ENCODE peak calls at places on chromosomes 5 and 9, in nine cellular contexts. One of them, this sample, is unnamed.

GRCh38 chr5:58274199-58274598 is 185.7 kb downstream of the PLK2 start:
- DNase-seq in HuH-7.5: no peak
- DNase-seq in right atrium auricular region: no peak
- DNase-seq in posterior cingulate gyrus: no peak
- DNase-seq in mammary epithelial cell: peak
- DNase-seq in midbrain: no peak
- DNase-seq in gastrocnemius medialis: no peak
- DNase-seq in A172: no peak
- DNase-seq in dermis microvascular lymphatic vessel endothelial cell: peak
- DNase-seq in this sample: no peak

GRCh38 chr5:172872997-172873491 is 39.0 kb downstream of the ERGIC1 start:
- DNase-seq in HuH-7.5: no peak
- DNase-seq in right atrium auricular region: peak
- DNase-seq in posterior cingulate gyrus: peak
- DNase-seq in mammary epithelial cell: no peak
- DNase-seq in midbrain: peak
- DNase-seq in gastrocnemius medialis: peak
- DNase-seq in A172: no peak
- DNase-seq in dermis microvascular lymphatic vessel endothelial cell: peak
- DNase-seq in this sample: peak

GRCh38 chr5:90813392-90813791 is 254.8 kb downstream of the ADGRV1 start:
- DNase-seq in HuH-7.5: no peak
- DNase-seq in right atrium auricular region: no peak
- DNase-seq in posterior cingulate gyrus: no peak
- DNase-seq in mammary epithelial cell: no peak
- DNase-seq in midbrain: no peak
- DNase-seq in gastrocnemius medialis: no peak
- DNase-seq in A172: no peak
- DNase-seq in dermis microvascular lymphatic vessel endothelial cell: no peak
- DNase-seq in this sample: no peak

GRCh38 chr9:18463991-18464390 is 10.0 kb upstream of the ADAMTSL1 start:
- DNase-seq in HuH-7.5: no peak
- DNase-seq in right atrium auricular region: no peak
- DNase-seq in posterior cingulate gyrus: no peak
- DNase-seq in mammary epithelial cell: peak
- DNase-seq in midbrain: no peak
- DNase-seq in gastrocnemius medialis: no peak
- DNase-seq in A172: peak
- DNase-seq in dermis microvascular lymphatic vessel endothelial cell: no peak
- DNase-seq in this sample: no peak

GRCh38 chr9:135015565-135015964 is 71.9 kb upstream of the OLFM1 start:
- DNase-seq in HuH-7.5: no peak
- DNase-seq in right atrium auricular region: no peak
- DNase-seq in posterior cingulate gyrus: peak
- DNase-seq in mammary epithelial cell: no peak
- DNase-seq in midbrain: no peak
- DNase-seq in gastrocnemius medialis: no peak
- DNase-seq in A172: no peak
- DNase-seq in dermis microvascular lymphatic vessel endothelial cell: no peak
- DNase-seq in this sample: no peak

GRCh38 chr5:115580941-115581340 is 21.3 kb downstream of the TICAM2 start:
- DNase-seq in HuH-7.5: no peak
- DNase-seq in right atrium auricular region: no peak
- DNase-seq in posterior cingulate gyrus: no peak
- DNase-seq in mammary epithelial cell: no peak
- DNase-seq in midbrain: no peak
- DNase-seq in gastrocnemius medialis: no peak
- DNase-seq in A172: no peak
- DNase-seq in dermis microvascular lymphatic vessel endothelial cell: no peak
- DNase-seq in this sample: no peak

GRCh38 chr5:152907488-152908245 is 502.6 kb upstream of the NMUR2 start:
- DNase-seq in HuH-7.5: no peak
- DNase-seq in right atrium auricular region: no peak
- DNase-seq in posterior cingulate gyrus: no peak
- DNase-seq in mammary epithelial cell: no peak
- DNase-seq in midbrain: no peak
- DNase-seq in gastrocnemius medialis: no peak
- DNase-seq in A172: no peak
- DNase-seq in dermis microvascular lymphatic vessel endothelial cell: no peak
- DNase-seq in this sample: no peak

GRCh38 chr5:18744990-18745590 is 1110.8 kb downstream of the TAF11L14 start:
- DNase-seq in HuH-7.5: no peak
- DNase-seq in right atrium auricular region: no peak
- DNase-seq in posterior cingulate gyrus: no peak
- DNase-seq in mammary epithelial cell: no peak
- DNase-seq in midbrain: no peak
- DNase-seq in gastrocnemius medialis: no peak
- DNase-seq in A172: peak
- DNase-seq in dermis microvascular lymphatic vessel endothelial cell: no peak
- DNase-seq in this sample: no peak

GRCh38 chr9:120545691-120546565 is 34.0 kb downstream of the CDK5RAP2 start:
- DNase-seq in HuH-7.5: no peak
- DNase-seq in right atrium auricular region: no peak
- DNase-seq in posterior cingulate gyrus: no peak
- DNase-seq in mammary epithelial cell: no peak
- DNase-seq in midbrain: no peak
- DNase-seq in gastrocnemius medialis: no peak
- DNase-seq in A172: no peak
- DNase-seq in dermis microvascular lymphatic vessel endothelial cell: no peak
- DNase-seq in this sample: no peak

GRCh38 chr9:134056483-134057310 is 11.1 kb downstream of the BRD3 start:
- DNase-seq in HuH-7.5: no peak
- DNase-seq in right atrium auricular region: no peak
- DNase-seq in posterior cingulate gyrus: peak
- DNase-seq in mammary epithelial cell: no peak
- DNase-seq in midbrain: no peak
- DNase-seq in gastrocnemius medialis: no peak
- DNase-seq in A172: no peak
- DNase-seq in dermis microvascular lymphatic vessel endothelial cell: no peak
- DNase-seq in this sample: peak

GRCh38 chr5:149166128-149166527 is 24.8 kb downstream of the ABLIM3 start:
- DNase-seq in HuH-7.5: no peak
- DNase-seq in right atrium auricular region: no peak
- DNase-seq in posterior cingulate gyrus: no peak
- DNase-seq in mammary epithelial cell: peak
- DNase-seq in midbrain: no peak
- DNase-seq in gastrocnemius medialis: no peak
- DNase-seq in A172: no peak
- DNase-seq in dermis microvascular lymphatic vessel endothelial cell: no peak
- DNase-seq in this sample: no peak

GRCh38 chr5:65815156-65815555 is 93.2 kb downstream of the NLN start:
- DNase-seq in HuH-7.5: no peak
- DNase-seq in right atrium auricular region: no peak
- DNase-seq in posterior cingulate gyrus: no peak
- DNase-seq in mammary epithelial cell: no peak
- DNase-seq in midbrain: no peak
- DNase-seq in gastrocnemius medialis: no peak
- DNase-seq in A172: no peak
- DNase-seq in dermis microvascular lymphatic vessel endothelial cell: peak
- DNase-seq in this sample: no peak

GRCh38 chr5:112533315-112533867 is 114.3 kb upstream of the EPB41L4A start:
- DNase-seq in HuH-7.5: no peak
- DNase-seq in right atrium auricular region: no peak
- DNase-seq in posterior cingulate gyrus: no peak
- DNase-seq in mammary epithelial cell: peak
- DNase-seq in midbrain: no peak
- DNase-seq in gastrocnemius medialis: no peak
- DNase-seq in A172: peak
- DNase-seq in dermis microvascular lymphatic vessel endothelial cell: no peak
- DNase-seq in this sample: no peak

GRCh38 chr9:86329649-86330048 is 24.6 kb downstream of the TUT7 start:
- DNase-seq in HuH-7.5: no peak
- DNase-seq in right atrium auricular region: no peak
- DNase-seq in posterior cingulate gyrus: no peak
- DNase-seq in mammary epithelial cell: peak
- DNase-seq in midbrain: no peak
- DNase-seq in gastrocnemius medialis: no peak
- DNase-seq in A172: peak
- DNase-seq in dermis microvascular lymphatic vessel endothelial cell: no peak
- DNase-seq in this sample: no peak

GRCh38 chr5:75886706-75887105 is 169.5 kb upstream of the POC5 start:
- DNase-seq in HuH-7.5: no peak
- DNase-seq in right atrium auricular region: no peak
- DNase-seq in posterior cingulate gyrus: no peak
- DNase-seq in mammary epithelial cell: peak
- DNase-seq in midbrain: no peak
- DNase-seq in gastrocnemius medialis: no peak
- DNase-seq in A172: peak
- DNase-seq in dermis microvascular lymphatic vessel endothelial cell: peak
- DNase-seq in this sample: no peak

GRCh38 chr9:109478204-109478563 is 19.9 kb downstream of the PTPN3 start:
- DNase-seq in HuH-7.5: no peak
- DNase-seq in right atrium auricular region: no peak
- DNase-seq in posterior cingulate gyrus: no peak
- DNase-seq in mammary epithelial cell: no peak
- DNase-seq in midbrain: no peak
- DNase-seq in gastrocnemius medialis: no peak
- DNase-seq in A172: no peak
- DNase-seq in dermis microvascular lymphatic vessel endothelial cell: no peak
- DNase-seq in this sample: no peak

GRCh38 chr9:130225586-130225985 is 40.0 kb upstream of the HMCN2 start:
- DNase-seq in HuH-7.5: no peak
- DNase-seq in right atrium auricular region: no peak
- DNase-seq in posterior cingulate gyrus: peak
- DNase-seq in mammary epithelial cell: no peak
- DNase-seq in midbrain: no peak
- DNase-seq in gastrocnemius medialis: no peak
- DNase-seq in A172: no peak
- DNase-seq in dermis microvascular lymphatic vessel endothelial cell: no peak
- DNase-seq in this sample: no peak

GRCh38 chr9:136093995-136094881 is 851 bp downstream of the NACC2 start:
- DNase-seq in HuH-7.5: peak
- DNase-seq in right atrium auricular region: peak
- DNase-seq in posterior cingulate gyrus: no peak
- DNase-seq in mammary epithelial cell: peak
- DNase-seq in midbrain: peak
- DNase-seq in gastrocnemius medialis: peak
- DNase-seq in A172: no peak
- DNase-seq in dermis microvascular lymphatic vessel endothelial cell: peak
- DNase-seq in this sample: peak

GRCh38 chr5:80696450-80696849 is 41.7 kb upstream of the DHFR start:
- DNase-seq in HuH-7.5: no peak
- DNase-seq in right atrium auricular region: no peak
- DNase-seq in posterior cingulate gyrus: no peak
- DNase-seq in mammary epithelial cell: no peak
- DNase-seq in midbrain: no peak
- DNase-seq in gastrocnemius medialis: no peak
- DNase-seq in A172: no peak
- DNase-seq in dermis microvascular lymphatic vessel endothelial cell: no peak
- DNase-seq in this sample: no peak

GRCh38 chr5:14816999-14817761 is 54.4 kb downstream of the ANKH start:
- DNase-seq in HuH-7.5: no peak
- DNase-seq in right atrium auricular region: peak
- DNase-seq in posterior cingulate gyrus: no peak
- DNase-seq in mammary epithelial cell: peak
- DNase-seq in midbrain: no peak
- DNase-seq in gastrocnemius medialis: no peak
- DNase-seq in A172: peak
- DNase-seq in dermis microvascular lymphatic vessel endothelial cell: peak
- DNase-seq in this sample: peak

GRCh38 chr9:5425006-5425628 is 12.6 kb downstream of the PLGRKT start:
- DNase-seq in HuH-7.5: peak
- DNase-seq in right atrium auricular region: no peak
- DNase-seq in posterior cingulate gyrus: no peak
- DNase-seq in mammary epithelial cell: peak
- DNase-seq in midbrain: no peak
- DNase-seq in gastrocnemius medialis: no peak
- DNase-seq in A172: peak
- DNase-seq in dermis microvascular lymphatic vessel endothelial cell: peak
- DNase-seq in this sample: no peak

GRCh38 chr9:134288731-134289130 is 37.5 kb upstream of the RXRA start:
- DNase-seq in HuH-7.5: no peak
- DNase-seq in right atrium auricular region: no peak
- DNase-seq in posterior cingulate gyrus: peak
- DNase-seq in mammary epithelial cell: no peak
- DNase-seq in midbrain: no peak
- DNase-seq in gastrocnemius medialis: no peak
- DNase-seq in A172: no peak
- DNase-seq in dermis microvascular lymphatic vessel endothelial cell: no peak
- DNase-seq in this sample: no peak

GRCh38 chr5:80757290-80757689 is 102.5 kb upstream of the DHFR start:
- DNase-seq in HuH-7.5: no peak
- DNase-seq in right atrium auricular region: no peak
- DNase-seq in posterior cingulate gyrus: no peak
- DNase-seq in mammary epithelial cell: no peak
- DNase-seq in midbrain: no peak
- DNase-seq in gastrocnemius medialis: no peak
- DNase-seq in A172: no peak
- DNase-seq in dermis microvascular lymphatic vessel endothelial cell: no peak
- DNase-seq in this sample: no peak

GRCh38 chr5:90558344-90559192 is at the start of gene ADGRV1:
- DNase-seq in HuH-7.5: peak
- DNase-seq in right atrium auricular region: no peak
- DNase-seq in posterior cingulate gyrus: peak
- DNase-seq in mammary epithelial cell: peak
- DNase-seq in midbrain: peak
- DNase-seq in gastrocnemius medialis: no peak
- DNase-seq in A172: peak
- DNase-seq in dermis microvascular lymphatic vessel endothelial cell: peak
- DNase-seq in this sample: peak

GRCh38 chr5:160520609-160521391 is 99.1 kb downstream of the PTTG1 start:
- DNase-seq in HuH-7.5: no peak
- DNase-seq in right atrium auricular region: no peak
- DNase-seq in posterior cingulate gyrus: no peak
- DNase-seq in mammary epithelial cell: no peak
- DNase-seq in midbrain: no peak
- DNase-seq in gastrocnemius medialis: no peak
- DNase-seq in A172: no peak
- DNase-seq in dermis microvascular lymphatic vessel endothelial cell: no peak
- DNase-seq in this sample: no peak

GRCh38 chr9:128847803-128848202 is 18.2 kb upstream of the SPOUT1 start:
- DNase-seq in HuH-7.5: no peak
- DNase-seq in right atrium auricular region: no peak
- DNase-seq in posterior cingulate gyrus: no peak
- DNase-seq in mammary epithelial cell: no peak
- DNase-seq in midbrain: no peak
- DNase-seq in gastrocnemius medialis: no peak
- DNase-seq in A172: no peak
- DNase-seq in dermis microvascular lymphatic vessel endothelial cell: no peak
- DNase-seq in this sample: no peak

GRCh38 chr5:132479073-132479811 is 11.3 kb downstream of the IRF1 start:
- DNase-seq in HuH-7.5: no peak
- DNase-seq in right atrium auricular region: no peak
- DNase-seq in posterior cingulate gyrus: no peak
- DNase-seq in mammary epithelial cell: no peak
- DNase-seq in midbrain: no peak
- DNase-seq in gastrocnemius medialis: no peak
- DNase-seq in A172: no peak
- DNase-seq in dermis microvascular lymphatic vessel endothelial cell: no peak
- DNase-seq in this sample: no peak

GRCh38 chr9:106487256-106487655 is 375.7 kb upstream of the ZNF462 start:
- DNase-seq in HuH-7.5: no peak
- DNase-seq in right atrium auricular region: no peak
- DNase-seq in posterior cingulate gyrus: no peak
- DNase-seq in mammary epithelial cell: no peak
- DNase-seq in midbrain: peak
- DNase-seq in gastrocnemius medialis: no peak
- DNase-seq in A172: no peak
- DNase-seq in dermis microvascular lymphatic vessel endothelial cell: no peak
- DNase-seq in this sample: no peak

GRCh38 chr5:134554319-134555222 is 29.1 kb downstream of the JADE2 start:
- DNase-seq in HuH-7.5: no peak
- DNase-seq in right atrium auricular region: peak
- DNase-seq in posterior cingulate gyrus: no peak
- DNase-seq in mammary epithelial cell: no peak
- DNase-seq in midbrain: peak
- DNase-seq in gastrocnemius medialis: peak
- DNase-seq in A172: peak
- DNase-seq in dermis microvascular lymphatic vessel endothelial cell: peak
- DNase-seq in this sample: peak

GRCh38 chr5:6631441-6631840 is 1.4 kb downstream of the NSUN2 start:
- DNase-seq in HuH-7.5: no peak
- DNase-seq in right atrium auricular region: no peak
- DNase-seq in posterior cingulate gyrus: no peak
- DNase-seq in mammary epithelial cell: no peak
- DNase-seq in midbrain: no peak
- DNase-seq in gastrocnemius medialis: no peak
- DNase-seq in A172: no peak
- DNase-seq in dermis microvascular lymphatic vessel endothelial cell: peak
- DNase-seq in this sample: no peak

GRCh38 chr5:87136096-87136495 is 131.6 kb upstream of the RASA1 start:
- DNase-seq in HuH-7.5: no peak
- DNase-seq in right atrium auricular region: no peak
- DNase-seq in posterior cingulate gyrus: no peak
- DNase-seq in mammary epithelial cell: no peak
- DNase-seq in midbrain: no peak
- DNase-seq in gastrocnemius medialis: no peak
- DNase-seq in A172: no peak
- DNase-seq in dermis microvascular lymphatic vessel endothelial cell: no peak
- DNase-seq in this sample: no peak